ENCODE peak calls at places on chromosomes 7 and 10, in ten cellular contexts. Q is sigmoid colon, E is K562, M is esophagus muscularis mucosa, S is suprapubic skin, U is stomach, T is upper lobe of left lung, Y is H1, X is HepG2, Z is GM12878. V is an unnamed sample.

GRCh38 chr10:131083915-131084790 is 227.4 kb downstream of the TCERG1L start:
- DNase-seq in Y (peak; percentile 49), Q (peak; percentile 58), T (no peak), S (no peak), U (no peak), Z (no peak), X (no peak), M (no peak), E (peak; percentile 10), V (no peak)

GRCh38 chr10:102405108-102405561 is 9.6 kb downstream of the NFKB2 start:
- DNase-seq in X (no peak), E (no peak), Y (no peak), U (no peak), Q (no peak), Z (no peak), T (no peak), S (no peak), M (no peak), V (no peak)

GRCh38 chr10:110447886-110448285 is 49.8 kb upstream of the DUSP5 start:
- DNase-seq in M (no peak), X (no peak), U (no peak), E (no peak), S (peak; percentile 7), T (peak; percentile 6), Y (no peak), Q (peak; percentile 20), Z (no peak), V (no peak)

GRCh38 chr7:103592844-103593243 is 146.8 kb upstream of the SLC26A5 start:
- DNase-seq in S (no peak), Q (no peak), U (no peak), T (no peak), Z (no peak), E (no peak), X (no peak), M (no peak), Y (no peak), V (no peak)

GRCh38 chr10:13276749-13277394 is 23.0 kb downstream of the PHYH start:
- DNase-seq in E (no peak), U (no peak), M (no peak), Y (no peak), T (no peak), X (no peak), S (no peak), Q (no peak), Z (no peak), V (no peak)

GRCh38 chr7:50363327-50364060 is 59.0 kb downstream of the IKZF1 start:
- DNase-seq in X (no peak), S (no peak), U (no peak), M (no peak), Q (no peak), T (no peak), E (no peak), Z (no peak), Y (no peak), V (no peak)

GRCh38 chr7:83532229-83532628 is 116.7 kb downstream of the SEMA3E start:
- DNase-seq in T (no peak), S (no peak), Z (no peak), Q (no peak), M (no peak), X (no peak), U (no peak), E (no peak), Y (no peak), V (no peak)

GRCh38 chr10:126252884-126253612 is 135.2 kb downstream of the ADAM12 start:
- DNase-seq in E (no peak), M (no peak), S (no peak), U (no peak), X (no peak), Y (no peak), Z (no peak), Q (no peak), T (no peak), V (no peak)

GRCh38 chr7:105647591-105647990 is 66.3 kb upstream of the EFCAB10 start:
- DNase-seq in E (no peak), M (no peak), T (no peak), Q (peak; percentile 53), U (no peak), Y (no peak), S (no peak), X (no peak), Z (no peak), V (no peak)

GRCh38 chr10:93160829-93161228 is 87.1 kb downstream of the CYP26A1 start:
- DNase-seq in X (no peak), Z (no peak), S (no peak), Y (no peak), Q (peak; percentile 73), M (no peak), U (no peak), E (no peak), T (peak; percentile 50), V (peak; percentile 28)

GRCh38 chr7:34417781-34418180 is 240.2 kb upstream of the NPSR1 start:
- DNase-seq in Y (no peak), M (no peak), E (no peak), Z (no peak), T (no peak), X (no peak), S (no peak), U (no peak), Q (no peak), V (no peak)

GRCh38 chr7:80039255-80039884 is 95.3 kb upstream of the GNAI1 start:
- DNase-seq in M (no peak), Y (no peak), X (no peak), Z (no peak), S (no peak), U (no peak), Q (no peak), E (no peak), T (no peak), V (no peak)

GRCh38 chr7:101418694-101419093 is 56.0 kb downstream of the COL26A1 start:
- DNase-seq in T (no peak), M (no peak), E (no peak), U (no peak), Q (no peak), Y (no peak), X (no peak), Z (no peak), S (no peak), V (no peak)

GRCh38 chr7:136133491-136133990 is 156.4 kb upstream of the MTPN start:
- DNase-seq in Z (no peak), M (no peak), U (no peak), X (no peak), Y (no peak), Q (no peak), T (no peak), S (no peak), E (no peak), V (no peak)

GRCh38 chr7:111364413-111364812 is 197.9 kb downstream of the IMMP2L start:
- DNase-seq in E (no peak), M (no peak), X (no peak), U (no peak), S (no peak), Z (no peak), Y (no peak), Q (no peak), T (no peak), V (no peak)

GRCh38 chr10:132230557-132231210 is 43.9 kb downstream of the DPYSL4 start:
- DNase-seq in S (no peak), M (no peak), Q (no peak), X (no peak), U (no peak), Z (no peak), E (no peak), Y (no peak), T (no peak), V (no peak)

GRCh38 chr7:5701085-5701914 is 80.2 kb downstream of the RNF216 start:
- DNase-seq in T (no peak), S (no peak), M (no peak), E (no peak), U (no peak), Z (peak; percentile 84), Q (no peak), Y (no peak), X (no peak), V (no peak)

GRCh38 chr7:151309306-151309705 is 32.3 kb upstream of the NUB1 start:
- DNase-seq in T (no peak), X (no peak), M (no peak), Q (no peak), U (no peak), Z (no peak), S (no peak), Y (no peak), E (no peak), V (no peak)

DNA sequence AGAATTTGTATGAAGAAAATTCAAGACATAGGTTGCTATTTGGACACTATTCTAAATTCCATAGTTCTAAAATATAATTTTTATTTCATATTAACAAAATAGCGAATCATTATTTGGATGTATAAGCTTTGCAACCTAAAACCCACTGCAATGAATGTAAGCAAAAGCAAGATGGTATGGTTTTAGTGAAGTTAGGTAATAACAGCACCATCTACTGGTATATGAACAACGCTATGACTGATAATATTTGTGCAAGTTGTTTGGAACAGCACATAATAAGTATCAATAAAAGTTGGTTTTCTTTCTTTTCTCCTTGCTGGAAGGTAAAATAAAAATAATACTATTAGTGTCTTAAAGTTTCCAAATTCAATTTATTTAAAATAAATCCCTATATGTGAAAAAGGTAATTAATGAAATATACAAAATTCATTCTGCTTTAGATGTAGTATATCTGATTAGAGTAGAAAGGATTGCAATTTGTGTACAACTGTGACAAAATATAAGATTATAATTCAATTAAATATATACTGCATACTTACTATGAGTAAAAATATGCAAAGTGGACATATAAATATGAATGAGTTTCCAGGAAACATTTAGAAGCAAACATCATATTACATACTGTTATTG is 79.0 kb upstream of the LSM8 start:
- DNase-seq in S (no peak), Y (no peak), X (no peak), Q (no peak), E (no peak), U (no peak), Z (no peak), T (no peak), M (no peak), V (no peak)
- TF ChIP-seq EP300 in S (no peak), Y (no peak), X (no peak), Q (no peak), E (no peak), U (no peak), Z (no peak), T (no peak), M (no peak), V (no peak)

GRCh38 chr7:116511552-116512523 is 12.3 kb downstream of the CAV2 start:
- DNase-seq in E (no peak), S (no peak), T (no peak), Z (peak; percentile 72), U (no peak), M (no peak), Q (no peak), X (peak; percentile 10), Y (no peak), V (no peak)
- TF ChIP-seq POLR2AphosphoS5 in E (no peak), S (no peak), T (peak; percentile 19), Z (peak; percentile 43), U (no peak), M (peak; percentile 72), Q (peak; percentile 56), X (no peak), Y (no peak), V (peak; percentile 36)

GRCh38 chr7:99558306-99559275 is at the start of gene ZNF655:
- DNase-seq in Y (no peak), E (peak; percentile 99), Z (peak; percentile 53), Q (peak; percentile 97), X (peak; percentile 90), T (peak; percentile 89), M (peak; percentile 98), U (peak; percentile 93), S (peak; percentile 97), V (peak; percentile 94)
- TF ChIP-seq POLR2A in Y (peak; percentile 81), E (peak; percentile 97), Z (peak; percentile 96), Q (peak; percentile 75), X (peak; percentile 67), T (peak; percentile 86), M (peak; percentile 84), U (peak; percentile 65), S (peak; percentile 82), V (peak; percentile 91)

GRCh38 chr7:139047970-139048369 is 12.1 kb upstream of the ZC3HAV1L start:
- DNase-seq in Y (no peak), S (no peak), T (no peak), X (no peak), Z (no peak), Q (no peak), M (no peak), U (no peak), E (no peak), V (no peak)
- TF ChIP-seq EP300 in Y (no peak), S (no peak), T (no peak), X (no peak), Z (no peak), Q (no peak), M (no peak), U (no peak), E (no peak), V (no peak)